ENCODE peak calls at places on chromosomes 5 and 9, in ten cellular contexts. J is heart left ventricle, K is breast epithelium, N is fibroblast of lung, A is spleen, R is gastrocnemius medialis, P is upper lobe of right lung, Q is tibial artery, I is WERI-Rb-1, L is sigmoid colon. C is an unnamed sample. For H3K36me3, the result is how much of the 10 kb centered on the place peaks cover.

GRCh38 chr9:132782106-132782505 is 96.0 kb downstream of the AK8 start:
- DNase-seq in A (no peak), K (no peak), J (no peak), R (no peak), I (no peak), P (no peak), Q (no peak), L (no peak), N (no peak), C (no peak)

GRCh38 chr9:14687042-14687719 is 6.1 kb downstream of the ZDHHC21 start:
- DNase-seq in I (no peak), R (no peak), P (no peak), L (no peak), Q (no peak), A (peak), K (no peak), N (peak), J (no peak), C (no peak)

GRCh38 chr5:143153332-143154119 is 250.0 kb downstream of the NR3C1 start:
- DNase-seq in J (peak), I (no peak), Q (peak), R (peak), N (peak), A (no peak), K (no peak), L (peak), P (no peak), C (no peak)

GRCh38 chr9:36677611-36678010 is 104.9 kb downstream of the MELK start:
- DNase-seq in L (no peak), N (no peak), I (no peak), R (no peak), K (no peak), J (no peak), P (no peak), Q (no peak), A (no peak), C (no peak)

GRCh38 chr9:77212801-77213200 is 35.5 kb downstream of the VPS13A start:
- DNase-seq in A (no peak), K (no peak), J (no peak), I (no peak), P (no peak), R (no peak), N (no peak), Q (no peak), L (no peak), C (no peak)

GRCh38 chr5:80782626-80783025 is 127.8 kb upstream of the DHFR start:
- DNase-seq in P (no peak), Q (no peak), K (no peak), N (no peak), A (no peak), R (no peak), I (no peak), L (no peak), J (no peak), C (no peak)

GRCh38 chr5:102747386-102748166 is 7.5 kb upstream of the PAM start:
- DNase-seq in J (no peak), P (no peak), Q (no peak), R (no peak), A (no peak), I (no peak), K (no peak), L (no peak), N (no peak), C (no peak)

GRCh38 chr5:142426676-142427364 is 102.0 kb upstream of the SPRY4 start:
- DNase-seq in N (no peak), P (no peak), I (no peak), K (no peak), Q (no peak), J (no peak), L (no peak), R (no peak), A (no peak), C (no peak)

GRCh38 chr5:104172976-104173375 is 610.4 kb upstream of the NUDT12 start:
- DNase-seq in P (no peak), A (no peak), Q (no peak), K (no peak), R (no peak), J (no peak), I (no peak), N (no peak), L (no peak), C (no peak)

GRCh38 chr5:89967806-89968444 is 441.6 kb downstream of the CETN3 start:
- DNase-seq in A (no peak), L (no peak), J (no peak), K (no peak), I (no peak), N (peak), R (no peak), P (no peak), Q (no peak), C (no peak)

GRCh38 chr5:45491368-45491767 is 204.8 kb downstream of the HCN1 start:
- DNase-seq in N (no peak), J (no peak), L (no peak), K (no peak), I (no peak), A (no peak), Q (no peak), P (no peak), R (no peak), C (no peak)

GRCh38 chr5:127076730-127077129 is 3.4 kb upstream of the C5orf63 start:
- DNase-seq in J (no peak), L (no peak), K (no peak), R (no peak), I (no peak), N (peak), A (no peak), P (no peak), Q (no peak), C (no peak)

GRCh38 chr5:5421149-5421960 is 1.1 kb upstream of the ICE1 start:
- DNase-seq in A (no peak), N (no peak), Q (no peak), L (no peak), R (no peak), J (no peak), K (no peak), I (peak), P (no peak), C (no peak)

GRCh38 chr5:178416919-178417318 is 173.3 kb downstream of the COL23A1 start:
- DNase-seq in L (peak), Q (no peak), A (no peak), J (no peak), P (no peak), N (no peak), K (no peak), I (no peak), R (no peak), C (no peak)

GRCh38 chr5:76845890-76846289 is 3.9 kb upstream of the S100Z start:
- DNase-seq in K (no peak), A (no peak), Q (no peak), R (no peak), P (no peak), L (no peak), N (no peak), I (peak), J (no peak), C (no peak)

GRCh38 chr5:54895816-54896341 is 89.5 kb downstream of the ESM1 start:
- DNase-seq in I (peak), A (no peak), P (no peak), K (no peak), N (peak), J (no peak), Q (no peak), R (no peak), L (no peak), C (peak)

GRCh38 chr9:121328476-121328875 is 41.6 kb downstream of the STOM start:
- DNase-seq in N (no peak), L (no peak), I (no peak), J (no peak), P (no peak), K (no peak), R (no peak), Q (no peak), A (no peak), C (no peak)

GRCh38 chr9:116417464-116417863 is 263.9 kb downstream of the PAPPA start:
- DNase-seq in P (no peak), N (no peak), A (no peak), I (no peak), Q (no peak), R (no peak), K (no peak), L (no peak), J (no peak), C (no peak)

GRCh38 chr5:40137223-40137622 is 542.5 kb upstream of the PTGER4 start:
- DNase-seq in L (no peak), I (no peak), P (no peak), J (no peak), A (no peak), N (no peak), R (no peak), Q (no peak), K (no peak), C (no peak)

GRCh38 chr5:141345327-141345726 is 1.7 kb downstream of the PCDHGA3 start:
- DNase-seq in P (no peak), J (no peak), N (no peak), I (no peak), R (no peak), K (no peak), Q (no peak), A (no peak), L (no peak), C (no peak)

GRCh38 chr9:97970106-97970505 is 13.0 kb upstream of the ANP32B start:
- DNase-seq in A (no peak), L (no peak), I (no peak), R (no peak), N (no peak), Q (no peak), K (no peak), P (no peak), J (no peak), C (no peak)

GRCh38 chr5:171850354-171850947 is 64.8 kb downstream of the SMIM23 start:
- DNase-seq in L (no peak), P (no peak), J (no peak), R (peak), K (no peak), A (no peak), I (no peak), N (no peak), Q (no peak), C (no peak)
- TF ChIP-seq CTCF in L (no peak), P (peak), J (no peak), R (no peak), K (no peak), A (no peak), I (peak), N (peak), Q (no peak), C (no peak)

GRCh38 chr9:131669234-131670172 is 70.4 kb downstream of the RAPGEF1 start:
- DNase-seq in I (no peak), K (no peak), L (no peak), N (no peak), R (no peak), Q (no peak), P (peak), J (no peak), A (no peak), C (no peak)

GRCh38 chr9:131670247-131670681 is 69.6 kb downstream of the RAPGEF1 start:
- DNase-seq in J (no peak), P (peak), R (peak), A (no peak), Q (peak), I (no peak), L (peak), K (no peak), N (no peak), C (peak)

GRCh38 chr9:131673068-131673467 is 66.8 kb downstream of the RAPGEF1 start:
- DNase-seq in R (no peak), I (no peak), A (no peak), Q (no peak), P (no peak), J (no peak), K (no peak), L (no peak), N (no peak), C (no peak)

GRCh38 chr9:131672451-131672850 is 67.4 kb downstream of the RAPGEF1 start:
- DNase-seq in L (no peak), Q (no peak), I (no peak), J (no peak), P (no peak), R (no peak), K (no peak), A (no peak), N (no peak), C (no peak)

DNA sequence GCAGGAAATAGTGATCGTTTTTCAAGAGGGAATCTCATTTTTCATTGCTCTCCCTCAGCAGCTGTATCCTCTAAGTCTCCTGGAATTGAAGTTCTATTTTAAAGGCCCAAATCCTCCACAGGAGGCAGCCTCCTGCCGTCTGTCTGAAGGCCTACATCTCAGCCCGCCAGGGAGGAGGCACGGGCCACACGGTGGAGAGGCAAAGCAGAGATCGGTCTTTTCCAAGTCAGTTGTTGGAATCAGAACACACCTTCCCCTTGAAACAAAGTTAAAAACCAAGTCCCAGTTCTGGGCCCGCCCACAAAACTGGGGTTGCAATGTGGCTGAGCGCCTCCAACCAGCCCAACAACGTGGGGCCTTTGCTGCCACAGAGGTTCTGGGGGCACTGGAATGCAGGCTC is 68.7 kb downstream of the RAPGEF1 start:
- DNase-seq in R (no peak), Q (no peak), I (no peak), A (no peak), N (no peak), P (no peak), L (no peak), J (no peak), K (no peak), C (no peak)
- H3K27ac ChIP-seq in R (peak), Q (peak), I (no peak), A (peak), N (no peak), P (peak), L (peak), J (peak), K (no peak), C (peak)

GRCh38 chr9:130599625-130600024 is 20.2 kb downstream of the FUBP3 start:
- DNase-seq in J (no peak), N (no peak), K (no peak), L (no peak), Q (no peak), R (no peak), I (no peak), P (no peak), A (no peak), C (no peak)

GRCh38 chr9:130598188-130598587 is 18.8 kb downstream of the FUBP3 start:
- DNase-seq in L (no peak), R (no peak), J (no peak), N (no peak), K (no peak), Q (no peak), A (no peak), P (no peak), I (no peak), C (no peak)

GRCh38 chr9:130604295-130604694 is 24.9 kb downstream of the FUBP3 start:
- DNase-seq in P (no peak), A (no peak), K (no peak), Q (no peak), N (no peak), R (no peak), I (no peak), L (no peak), J (no peak), C (no peak)

GRCh38 chr9:130597228-130597627 is 17.9 kb downstream of the FUBP3 start:
- DNase-seq in R (no peak), I (no peak), N (no peak), J (no peak), K (no peak), L (no peak), Q (no peak), P (no peak), A (no peak), C (no peak)

GRCh38 chr9:130601100-130601499 is 21.7 kb downstream of the FUBP3 start:
- DNase-seq in A (no peak), I (no peak), P (no peak), J (no peak), K (no peak), R (no peak), L (no peak), N (no peak), Q (no peak), C (no peak)
- H3K36me3 ChIP-seq in A (under half), I (half or more), P (half or more), J (under half), K (under half), R (under half), L (under half), N (under half), Q (half or more), C (under half)

DNA sequence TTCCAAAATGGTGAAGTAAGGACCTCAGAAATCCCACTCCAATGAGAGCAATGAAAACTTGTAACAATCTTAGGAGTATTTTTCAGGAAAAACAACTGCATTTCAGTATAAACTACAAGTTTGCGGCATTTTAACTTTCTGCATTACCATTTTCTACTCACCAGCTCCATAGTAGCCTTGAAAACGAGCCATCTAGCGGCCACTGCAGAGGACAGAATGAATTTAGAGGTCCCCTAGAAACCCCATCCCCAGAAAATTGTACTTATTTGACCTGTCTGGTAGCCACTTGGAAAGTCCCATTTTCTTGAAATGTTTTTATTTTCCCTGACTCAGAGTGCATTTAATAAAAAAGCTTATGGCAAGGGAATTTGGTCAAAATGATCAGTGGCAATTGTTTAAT is 205.4 kb upstream of the ITGA1 start:
- DNase-seq in L (no peak), A (no peak), P (no peak), Q (no peak), J (no peak), I (no peak), K (no peak), N (no peak), R (no peak), C (no peak)
- TF ChIP-seq CTCF in L (no peak), A (no peak), P (no peak), Q (no peak), J (no peak), I (peak), K (no peak), N (no peak), R (no peak), C (no peak)

DNA sequence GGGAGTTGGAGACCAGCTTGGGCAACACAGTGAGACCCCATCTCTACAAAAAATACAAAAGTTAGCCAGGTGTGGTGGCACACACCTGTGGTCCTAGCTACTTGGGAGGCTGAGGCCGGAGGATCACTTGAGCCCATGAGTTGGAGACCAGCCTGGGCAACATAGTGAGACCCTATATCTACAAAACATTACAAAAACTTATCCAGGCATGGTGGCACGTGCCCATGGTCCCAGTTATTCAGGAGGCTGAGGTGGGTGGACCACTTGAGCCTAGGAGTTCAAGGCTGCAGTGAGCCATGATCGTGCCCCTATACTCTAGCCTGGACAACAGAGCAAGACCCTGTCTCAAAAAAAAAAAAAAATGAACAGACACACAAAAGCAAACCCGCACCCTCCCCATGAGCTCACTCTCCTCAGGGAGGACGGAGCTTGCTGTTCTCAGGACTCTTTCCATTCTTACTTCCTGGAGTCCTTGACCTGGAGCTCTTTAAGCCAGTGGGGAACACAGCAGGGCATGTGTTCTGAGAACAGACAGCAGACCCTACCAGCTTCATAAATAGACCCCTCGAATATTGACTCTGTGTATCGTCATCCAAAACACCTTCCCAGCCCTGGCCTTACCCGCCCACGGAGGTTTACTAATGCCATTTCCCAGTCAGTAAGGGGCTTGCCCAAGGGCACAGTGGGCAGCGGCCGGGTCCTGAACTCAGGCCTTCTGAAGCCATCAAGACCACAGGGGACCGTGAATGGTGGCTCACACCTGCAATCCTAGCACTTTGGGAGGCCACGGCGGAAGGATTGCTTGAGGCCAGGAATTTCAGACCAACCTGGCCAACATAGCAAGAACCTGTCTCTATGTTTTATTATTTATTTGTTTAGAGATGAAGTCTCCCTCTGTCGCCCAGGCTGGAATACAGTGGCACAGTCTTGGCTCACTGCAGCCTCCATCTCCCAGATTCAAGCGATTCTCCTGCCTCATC is 11.1 kb downstream of the PTGES2 start:
- DNase-seq in P (peak), L (peak), J (peak), I (no peak), A (peak), K (no peak), N (no peak), Q (peak), R (peak), C (peak)
- H3K27ac ChIP-seq in P (no peak), L (no peak), J (no peak), I (no peak), A (no peak), K (no peak), N (no peak), Q (no peak), R (no peak), C (peak)

DNA sequence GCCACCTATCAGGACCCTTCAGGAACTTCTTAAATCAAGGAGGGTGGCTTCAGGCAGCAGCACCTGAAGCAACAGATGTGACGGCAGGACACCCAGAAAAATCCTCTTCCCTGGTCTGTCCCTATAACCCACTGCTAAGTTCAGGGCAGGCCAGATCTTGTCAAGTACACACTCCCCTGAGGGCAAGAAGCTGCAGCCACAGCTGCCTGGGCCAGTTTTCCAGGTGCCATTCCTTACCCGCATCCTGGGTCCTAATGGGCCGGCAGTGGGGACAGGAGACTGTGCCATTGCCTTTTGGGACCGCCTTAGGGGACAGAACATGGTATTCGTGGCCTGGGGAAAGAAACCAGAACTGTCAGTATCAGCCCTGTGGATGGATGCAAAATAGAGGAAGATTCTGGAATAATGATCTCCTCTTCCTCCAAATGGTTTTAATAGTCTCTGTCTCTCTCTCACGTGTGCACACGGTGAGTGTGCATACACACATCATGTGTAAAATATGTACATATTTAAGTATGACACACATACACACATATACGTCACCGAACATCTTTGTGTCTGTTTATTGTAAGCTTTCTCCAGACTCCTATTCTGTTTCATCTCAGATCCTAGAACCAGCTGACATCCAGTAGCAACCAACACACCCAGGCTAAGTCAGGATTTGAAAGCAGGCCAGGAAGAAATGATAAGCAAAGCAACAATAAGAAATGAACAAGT is 14.0 kb downstream of the ORM2 start:
- DNase-seq in Q (no peak), J (peak), R (no peak), L (no peak), N (no peak), A (peak), P (no peak), I (no peak), K (no peak), C (no peak)
- H3K36me3 ChIP-seq in Q (half or more), J (half or more), R (under half), L (under half), N (under half), A (half or more), P (half or more), I (half or more), K (under half), C (under half)

GRCh38 chr9:1619915-1620705 is 395.0 kb upstream of the SMARCA2 start:
- DNase-seq in A (no peak), J (no peak), N (peak), I (no peak), L (no peak), P (no peak), R (no peak), K (no peak), Q (no peak), C (no peak)
- TF ChIP-seq CTCF in A (no peak), J (no peak), N (no peak), I (no peak), L (no peak), P (peak), R (no peak), K (no peak), Q (no peak), C (peak)